ENCODE peak calls at places on chromosomes 1 and 21, in nine cellular contexts. O, D, F, G, N, I, V, U and H are unnamed samples.

GRCh38 chr1:215992620-215993019 is 425.5 kb downstream of the KCTD3 start:
- DNase-seq in O (no peak), D (peak; percentile 21), F (no peak), G (no peak), N (peak; percentile 24), I (no peak), V (peak; percentile 38), U (no peak), H (no peak)

GRCh38 chr1:241837901-241838300 is 10.1 kb upstream of the EXO1 start:
- DNase-seq in O (peak; percentile 94), D (peak; percentile 13), F (no peak), G (no peak), N (peak; percentile 80), I (no peak), V (no peak), U (no peak), H (no peak)

GRCh38 chr21:17818158-17819113 is 720 bp downstream of the C21orf91 start:
- DNase-seq in O (no peak), D (peak; percentile 23), F (no peak), G (peak; percentile 52), N (peak; percentile 20), I (no peak), V (peak; percentile 76), U (peak; percentile 88), H (peak; percentile 85)

GRCh38 chr1:209103135-209103534 is 480.4 kb upstream of the CAMK1G start:
- DNase-seq in O (no peak), D (no peak), F (no peak), G (no peak), N (no peak), I (no peak), V (no peak), U (no peak), H (no peak)

GRCh38 chr21:46585191-46585953 is 19.5 kb downstream of the S100B start:
- DNase-seq in O (no peak), D (peak; percentile 91), F (no peak), G (no peak), N (no peak), I (no peak), V (no peak), U (no peak), H (no peak)

GRCh38 chr1:156407344-156407743 is 38.3 kb downstream of the RHBG start:
- DNase-seq in O (no peak), D (no peak), F (no peak), G (no peak), N (no peak), I (no peak), V (no peak), U (no peak), H (no peak)

GRCh38 chr1:204390731-204391466 is 20.7 kb downstream of the PPP1R15B start:
- DNase-seq in O (no peak), D (no peak), F (no peak), G (no peak), N (peak; percentile 50), I (no peak), V (no peak), U (no peak), H (no peak)

GRCh38 chr1:156438278-156438987 is 62.1 kb downstream of the MEF2D start:
- DNase-seq in O (no peak), D (no peak), F (no peak), G (no peak), N (peak; percentile 25), I (no peak), V (no peak), U (no peak), H (no peak)

GRCh38 chr1:61352845-61353435 is 270.6 kb downstream of the NFIA start:
- DNase-seq in O (no peak), D (peak; percentile 20), F (no peak), G (no peak), N (no peak), I (no peak), V (no peak), U (no peak), H (no peak)

GRCh38 chr1:115507256-115507589 is 134.5 kb upstream of the VANGL1 start:
- DNase-seq in O (no peak), D (peak; percentile 54), F (peak; percentile 30), G (peak; percentile 20), N (peak; percentile 68), I (no peak), V (peak; percentile 64), U (no peak), H (no peak)

GRCh38 chr1:218439541-218440295 is 94.6 kb downstream of the TGFB2 start:
- DNase-seq in O (no peak), D (no peak), F (no peak), G (no peak), N (peak; percentile 57), I (no peak), V (peak; percentile 21), U (no peak), H (no peak)

GRCh38 chr21:45228171-45228641 is 59.5 kb downstream of the POFUT2 start:
- DNase-seq in O (peak; percentile 90), D (peak; percentile 85), F (no peak), G (no peak), N (peak; percentile 98), I (no peak), V (no peak), U (no peak), H (no peak)

GRCh38 chr1:38848069-38848468 is 11.5 kb downstream of the RRAGC start:
- DNase-seq in O (no peak), D (no peak), F (no peak), G (no peak), N (no peak), I (no peak), V (no peak), U (no peak), H (no peak)

GRCh38 chr1:31702836-31703404 is 897 bp downstream of the COL16A1 start:
- DNase-seq in O (no peak), D (peak; percentile 38), F (no peak), G (no peak), N (no peak), I (no peak), V (no peak), U (no peak), H (no peak)

GRCh38 chr1:245500546-245500945 is 345.8 kb downstream of the KIF26B start:
- DNase-seq in O (peak; percentile 42), D (peak; percentile 96), F (no peak), G (peak; percentile 27), N (peak; percentile 96), I (no peak), V (no peak), U (no peak), H (no peak)

GRCh38 chr1:94876362-94876761 is 50.5 kb downstream of the CNN3 start:
- DNase-seq in O (no peak), D (peak; percentile 94), F (no peak), G (no peak), N (peak; percentile 34), I (no peak), V (no peak), U (no peak), H (no peak)

GRCh38 chr1:4699724-4700301 is 45.4 kb downstream of the AJAP1 start:
- DNase-seq in O (no peak), D (no peak), F (no peak), G (no peak), N (peak; percentile 82), I (no peak), V (no peak), U (no peak), H (no peak)

GRCh38 chr1:4701276-4701675 is 46.9 kb downstream of the AJAP1 start:
- DNase-seq in O (no peak), D (no peak), F (no peak), G (no peak), N (no peak), I (no peak), V (no peak), U (no peak), H (no peak)

GRCh38 chr1:4702464-4702863 is 48.1 kb downstream of the AJAP1 start:
- DNase-seq in O (no peak), D (no peak), F (no peak), G (no peak), N (no peak), I (no peak), V (no peak), U (no peak), H (no peak)

GRCh38 chr1:4698911-4699310 is 44.5 kb downstream of the AJAP1 start:
- DNase-seq in O (no peak), D (no peak), F (no peak), G (no peak), N (no peak), I (no peak), V (no peak), U (no peak), H (no peak)

DNA sequence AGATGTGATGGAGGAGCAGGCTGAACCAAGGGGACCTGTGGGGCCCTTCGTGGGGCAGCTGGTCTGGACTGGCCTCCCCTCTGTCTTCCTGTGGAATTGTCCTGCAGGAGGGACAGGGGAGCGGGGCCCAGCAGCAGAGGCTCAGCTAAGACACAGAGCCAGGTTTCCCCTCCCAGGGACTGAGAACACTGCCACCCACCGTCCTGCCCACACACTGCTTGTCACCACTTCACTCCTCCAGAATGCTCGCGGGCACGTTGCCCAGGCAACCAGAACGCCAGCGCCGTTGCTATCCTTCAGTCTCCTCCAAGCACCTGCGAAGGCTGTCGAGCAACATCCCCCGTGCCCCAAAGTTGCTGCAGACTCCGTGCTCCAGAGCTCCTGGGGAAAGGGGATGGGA is 46.4 kb downstream of the AJAP1 start:
- DNase-seq in O (no peak), D (no peak), F (no peak), G (no peak), N (no peak), I (no peak), V (peak; percentile 46), U (no peak), H (no peak)
- TF ChIP-seq CTCF in O (no peak), D (no peak), F (no peak), G (no peak), N (no peak), I (no peak), V (no peak), U (no peak), H (no peak)

GRCh38 chr1:159924025-159924790 is 1.1 kb downstream of the TAGLN2 start:
- DNase-seq in O (no peak), D (peak; percentile 67), F (peak; percentile 93), G (peak; percentile 92), N (peak; percentile 92), I (peak; percentile 85), V (no peak), U (peak; percentile 98), H (peak; percentile 97)
- TF ChIP-seq CTCF in O (no peak), D (no peak), F (no peak), G (no peak), N (peak; percentile 4), I (no peak), V (no peak), U (no peak), H (no peak)

GRCh38 chr21:37079211-37079824 is 6.3 kb downstream of the TTC3 start:
- DNase-seq in O (no peak), D (no peak), F (no peak), G (no peak), N (no peak), I (no peak), V (no peak), U (no peak), H (no peak)
- TF ChIP-seq CTCF in O (no peak), D (peak; percentile 35), F (no peak), G (no peak), N (peak; percentile 26), I (no peak), V (peak; percentile 26), U (no peak), H (no peak)

DNA sequence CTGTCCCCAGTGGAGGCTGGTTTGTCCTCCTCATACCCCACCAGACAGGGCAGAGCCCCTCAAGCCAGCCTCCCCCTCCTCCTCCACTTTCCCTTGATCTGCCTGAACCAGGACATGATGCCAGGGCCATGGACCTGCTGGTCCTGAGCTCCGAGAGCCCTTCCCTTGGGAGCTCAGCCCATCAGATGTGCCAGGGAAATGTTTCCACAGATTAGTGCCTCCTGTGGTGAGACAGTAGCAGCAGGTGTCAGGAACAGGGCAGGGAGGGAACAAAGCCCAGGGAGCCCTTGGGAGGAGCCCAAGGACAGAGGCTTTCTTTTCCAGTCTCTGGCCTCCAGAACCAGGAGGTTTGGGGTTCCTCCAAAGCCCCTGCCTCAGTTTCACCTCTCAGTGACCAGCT is 14.6 kb upstream of the SLC41A1 start:
- DNase-seq in O (no peak), D (no peak), F (no peak), G (no peak), N (no peak), I (no peak), V (peak; percentile 47), U (no peak), H (no peak)
- TF ChIP-seq CTCF in O (no peak), D (peak; percentile 5), F (no peak), G (no peak), N (no peak), I (no peak), V (no peak), U (no peak), H (no peak)